ENCODE peak calls at places on chromosomes 12 and 14, in four cellular contexts. D is HCT116, Q is AG04449, S is GM06990. U is an unnamed sample.

GRCh38 chr14:55500219-55500701 is 59.8 kb upstream of the TBPL2 start:
- DNase-seq in S (no peak), Q (no peak), D (no peak), U (no peak)

GRCh38 chr14:75132374-75133086 is 5.7 kb upstream of the NEK9 start:
- DNase-seq in S (peak), D (peak), Q (no peak), U (peak)

GRCh38 chr14:68361231-68361630 is 431.6 kb downstream of the ZFP36L1 start:
- DNase-seq in Q (no peak), S (no peak), D (no peak), U (no peak)

GRCh38 chr14:58777541-58777979 is 139.8 kb downstream of the DACT1 start:
- DNase-seq in Q (no peak), D (no peak), S (no peak), U (no peak)

GRCh38 chr12:111444314-111444705 is 38.6 kb downstream of the SH2B3 start:
- DNase-seq in D (no peak), Q (no peak), S (no peak), U (no peak)

GRCh38 chr14:45785240-45785639 is 532.2 kb upstream of the MIS18BP1 start:
- DNase-seq in Q (no peak), S (no peak), D (no peak), U (no peak)

GRCh38 chr12:6230321-6231110 is 30.3 kb downstream of the CD9 start:
- DNase-seq in Q (no peak), S (no peak), D (no peak), U (no peak)

GRCh38 chr14:59274991-59275391 is 86.5 kb downstream of the DAAM1 start:
- DNase-seq in Q (no peak), D (no peak), S (peak), U (no peak)

GRCh38 chr12:123983822-123984485 is 10.9 kb downstream of the ZNF664 start:
- DNase-seq in D (peak), Q (no peak), S (no peak), U (no peak)

GRCh38 chr14:67410313-67410712 is 1.7 kb downstream of the PLEK2 start:
- DNase-seq in S (no peak), D (no peak), Q (no peak), U (no peak)

GRCh38 chr14:104292084-104292970 is 153.9 kb downstream of the KIF26A start:
- DNase-seq in D (no peak), S (no peak), Q (no peak), U (no peak)

GRCh38 chr12:114817491-114818440 is 133.8 kb upstream of the TBX3 start:
- DNase-seq in S (no peak), D (no peak), Q (no peak), U (no peak)

GRCh38 chr12:76627346-76628135 is 68.0 kb upstream of the OSBPL8 start:
- DNase-seq in Q (no peak), D (no peak), S (no peak), U (no peak)

GRCh38 chr12:105748806-105749600 is 389.8 kb downstream of the NUAK1 start:
- DNase-seq in D (no peak), S (no peak), Q (no peak), U (no peak)

GRCh38 chr12:10617868-10618267 is 4.5 kb upstream of the MAGOHB start:
- DNase-seq in D (no peak), S (no peak), Q (no peak), U (no peak)

GRCh38 chr12:113241191-113242017 is 20.1 kb downstream of the TPCN1 start:
- DNase-seq in D (no peak), Q (peak), S (no peak), U (no peak)

GRCh38 chr14:102586420-102587119 is 5.9 kb upstream of the RCOR1 start:
- DNase-seq in D (no peak), Q (no peak), S (no peak), U (no peak)

GRCh38 chr14:33788116-33788515 is 162.8 kb downstream of the EGLN3 start:
- DNase-seq in Q (no peak), S (no peak), D (no peak), U (no peak)

GRCh38 chr12:56377310-56377988 is 14.8 kb upstream of the APOF start:
- DNase-seq in D (peak), S (no peak), Q (no peak), U (no peak)
- TF ChIP-seq CTCF in D (no peak), S (no peak), Q (no peak), U (no peak)

DNA sequence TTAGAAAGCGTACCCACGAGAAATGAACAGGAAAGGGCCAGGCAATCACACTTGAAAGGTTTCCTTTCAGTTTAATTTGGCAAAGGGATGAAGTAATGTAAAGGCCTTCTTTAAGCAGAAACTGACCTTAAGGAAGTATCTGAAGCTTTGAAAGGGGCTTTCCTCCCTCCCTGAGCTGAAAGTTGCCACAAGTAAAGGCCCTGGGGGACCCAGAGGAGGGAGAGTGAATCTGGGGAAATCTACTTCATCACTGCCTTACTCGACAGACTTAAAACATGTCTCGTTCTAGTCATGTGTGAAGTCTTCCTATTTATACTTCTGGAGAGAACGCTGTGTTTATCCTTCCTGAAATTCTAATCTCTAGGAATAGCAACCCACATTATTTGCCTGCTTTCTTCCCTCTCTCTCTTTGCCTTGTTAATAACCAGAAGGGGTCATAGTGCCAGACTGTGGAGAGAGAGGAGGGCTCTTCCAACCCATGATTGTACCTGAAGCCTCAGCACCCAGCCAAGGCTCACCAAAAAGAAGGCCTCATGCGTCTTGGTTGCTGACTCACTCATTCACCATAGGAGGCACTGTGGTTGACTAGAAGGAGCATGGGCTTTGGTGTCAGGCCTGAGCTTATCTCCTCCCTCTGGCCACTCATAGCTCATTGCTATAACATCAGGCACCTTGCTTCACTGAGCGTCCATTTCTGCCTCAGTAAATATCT is 10.2 kb upstream of the GPX2 start:
- DNase-seq in S (peak), D (no peak), Q (no peak), U (no peak)
- TF ChIP-seq CTCF in S (peak), D (peak), Q (no peak), U (no peak)

GRCh38 chr14:105549481-105549880 is 23.1 kb downstream of the TMEM121 start:
- DNase-seq in D (no peak), Q (no peak), S (no peak), U (no peak)
- TF ChIP-seq CTCF in D (no peak), Q (no peak), S (no peak), U (no peak)

DNA sequence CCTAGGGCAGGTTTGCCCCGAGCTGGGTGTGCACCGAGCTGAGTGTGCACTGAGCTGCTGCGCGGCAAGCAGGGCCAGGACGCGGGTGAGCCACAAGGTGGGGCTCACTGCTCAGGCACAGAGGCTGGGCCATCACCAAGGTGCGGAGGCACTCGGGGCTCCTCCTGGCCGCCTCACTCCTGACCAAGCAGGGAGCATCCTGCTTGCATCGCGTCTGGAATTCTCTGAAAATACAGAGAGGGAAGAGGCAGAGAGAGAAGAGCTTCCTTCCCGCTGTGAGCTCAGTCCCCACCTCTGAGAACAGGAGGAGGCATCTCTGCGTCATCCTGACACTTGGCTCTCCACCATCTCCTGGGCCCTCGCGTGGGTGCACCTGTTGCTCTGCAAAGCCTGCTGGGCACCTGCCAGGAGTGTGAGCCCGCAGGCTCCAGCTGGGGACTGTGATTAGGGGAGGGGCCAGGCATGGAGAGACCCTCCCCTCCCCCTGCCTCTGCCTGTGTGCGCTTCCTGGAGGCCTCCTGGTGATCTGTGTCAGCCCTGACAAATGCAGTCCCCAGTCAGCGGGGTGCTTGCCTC is 116.3 kb downstream of the GLT1D1 start:
- DNase-seq in S (peak), D (no peak), Q (no peak), U (peak)
- TF ChIP-seq CTCF in S (peak), D (peak), Q (no peak), U (peak)

DNA sequence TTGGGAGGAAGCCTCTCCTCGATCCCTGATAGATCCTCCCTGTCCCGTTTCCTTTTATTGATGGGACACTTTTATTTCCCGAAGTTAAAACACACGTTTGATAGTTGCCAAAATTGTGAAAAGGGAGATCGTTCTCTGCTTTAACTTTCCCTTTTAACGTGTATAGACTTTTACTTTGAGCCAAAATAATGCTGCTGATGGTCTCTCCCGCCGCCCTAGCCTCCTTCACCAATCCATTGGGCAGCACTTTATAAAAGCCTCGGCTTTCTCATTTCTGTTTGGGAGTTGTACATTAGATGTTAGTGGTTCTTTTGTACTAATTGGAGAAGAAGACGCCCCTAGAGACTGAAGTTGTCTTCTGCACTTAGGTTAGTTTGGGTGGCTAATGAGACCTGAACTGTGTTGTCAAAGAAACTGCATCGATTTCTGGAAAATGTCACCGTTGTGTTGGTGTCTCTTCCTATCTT is 1.4 kb downstream of the TMTC2 start:
- DNase-seq in S (no peak), D (no peak), Q (no peak), U (no peak)
- TF ChIP-seq CTCF in S (peak), D (peak), Q (no peak), U (peak)

U was measured in progenitor cell of endocrine pancreas.